ENCODE peak calls at places on chromosomes 2 and 18, in four cellular contexts. M is H9, Q is K562, L is astrocyte. G is an unnamed sample.

GRCh38 chr2:222944552-222944951 is 83.7 kb downstream of the ACSL3 start:
- DNase-seq in M (no peak), Q (no peak), L (peak), G (no peak)

GRCh38 chr18:35861367-35862114 is 110.9 kb upstream of the RMP24 start:
- DNase-seq in M (no peak), Q (no peak), L (peak), G (peak)

GRCh38 chr2:235098273-235098672 is 146.5 kb downstream of the SH3BP4 start:
- DNase-seq in M (no peak), Q (no peak), L (no peak), G (no peak)

GRCh38 chr2:36811071-36811470 is 114.6 kb downstream of the VIT start:
- DNase-seq in M (no peak), Q (no peak), L (no peak), G (no peak)

GRCh38 chr18:76405761-76406356 is 89.2 kb downstream of the ZNF516 start:
- DNase-seq in M (peak), Q (peak), L (no peak), G (no peak)

GRCh38 chr18:38052879-38053590 is 487.4 kb upstream of the CELF4 start:
- DNase-seq in M (no peak), Q (no peak), L (no peak), G (no peak)

GRCh38 chr2:164789986-164790385 is 51.6 kb downstream of the COBLL1 start:
- DNase-seq in M (no peak), Q (no peak), L (no peak), G (no peak)

GRCh38 chr2:39730685-39731302 is 48.3 kb downstream of the THUMPD2 start:
- DNase-seq in M (no peak), Q (peak), L (no peak), G (peak)

GRCh38 chr18:57819671-57820460 is 16.8 kb upstream of the ATP8B1 start:
- DNase-seq in M (no peak), Q (peak), L (peak), G (peak)

GRCh38 chr18:69636529-69637301 is 236.0 kb downstream of the DOK6 start:
- DNase-seq in M (peak), Q (no peak), L (no peak), G (no peak)

GRCh38 chr2:219058541-219059374 is 2.0 kb downstream of the IHH start:
- DNase-seq in M (peak), Q (peak), L (no peak), G (peak)

GRCh38 chr2:232325324-232326273 is 53.0 kb upstream of the ALPP start:
- DNase-seq in M (peak), Q (peak), L (no peak), G (peak)

GRCh38 chr2:193272011-193272410 is 1077.3 kb upstream of the TMEFF2 start:
- DNase-seq in M (no peak), Q (no peak), L (no peak), G (no peak)

GRCh38 chr2:68832161-68832869 is 38.9 kb downstream of the BMP10 start:
- DNase-seq in M (no peak), Q (peak), L (peak), G (no peak)

GRCh38 chr2:28687181-28687580 is 64.4 kb upstream of the PPP1CB start:
- DNase-seq in M (no peak), Q (no peak), L (no peak), G (no peak)

GRCh38 chr18:24112874-24113615 is 25.8 kb upstream of the CABYR start:
- DNase-seq in M (no peak), Q (no peak), L (peak), G (peak)

GRCh38 chr2:71499691-71500090 is 46.3 kb downstream of the DYSF start:
- DNase-seq in M (no peak), Q (no peak), L (no peak), G (no peak)

GRCh38 chr2:85132392-85132791 is 800 bp upstream of the TCF7L1 start:
- DNase-seq in M (no peak), Q (no peak), L (peak), G (no peak)

GRCh38 chr18:5424903-5425302 is 118.9 kb downstream of the EPB41L3 start:
- DNase-seq in M (no peak), Q (no peak), L (peak), G (peak)

GRCh38 chr2:27885246-27885645 is 4.9 kb downstream of the RBKS start:
- DNase-seq in M (no peak), Q (no peak), L (peak), G (no peak)

GRCh38 chr2:126656311-126657145 is 570 bp downstream of the GYPC start:
- DNase-seq in M (peak), Q (peak), L (peak), G (peak)

GRCh38 chr2:27356056-27356381 is 545 bp downstream of the GTF3C2 start:
- DNase-seq in M (no peak), Q (no peak), L (peak), G (peak)

DNA sequence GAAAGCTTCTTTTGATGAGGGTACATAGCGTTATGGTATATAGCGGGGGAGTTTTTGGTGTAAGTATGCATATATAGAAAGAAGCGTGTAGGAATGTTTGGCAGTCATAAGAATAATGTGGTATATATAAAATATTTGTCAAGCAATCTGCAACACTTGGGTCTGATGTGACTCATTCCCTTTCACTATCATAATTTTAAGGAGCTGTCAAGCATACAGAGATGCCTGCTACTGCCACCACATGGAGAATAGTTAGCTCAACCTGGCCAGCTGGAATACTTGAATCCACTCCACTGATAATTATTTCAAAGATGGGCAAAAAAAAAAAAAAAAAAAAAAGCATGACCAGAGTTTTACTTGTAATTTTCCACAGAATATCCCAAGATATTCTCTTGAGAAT is 559.8 kb upstream of the REG3G start:
- DNase-seq in M (no peak), Q (no peak), L (no peak), G (no peak)
- TF ChIP-seq CTCF in M (peak), Q (no peak), L (no peak), G (no peak)

GRCh38 chr2:72933207-72933606 is 15.9 kb downstream of the EMX1 start:
- DNase-seq in M (no peak), Q (no peak), L (no peak), G (no peak)

GRCh38 chr2:72935611-72935957 is 18.3 kb downstream of the EMX1 start:
- DNase-seq in M (no peak), Q (no peak), L (no peak), G (no peak)

GRCh38 chr2:72933646-72934151 is 16.4 kb downstream of the EMX1 start:
- DNase-seq in M (no peak), Q (no peak), L (no peak), G (no peak)

GRCh38 chr2:72936669-72937355 is 19.5 kb downstream of the EMX1 start:
- DNase-seq in M (no peak), Q (no peak), L (no peak), G (no peak)

GRCh38 chr2:72934683-72935610 is 17.6 kb downstream of the EMX1 start:
- DNase-seq in M (peak), Q (peak), L (no peak), G (no peak)
- TF ChIP-seq CTCF in M (peak), Q (peak), L (no peak), G (peak)

GRCh38 chr2:8000861-8001260 is 681.0 kb upstream of the ID2 start:
- DNase-seq in M (no peak), Q (no peak), L (no peak), G (no peak)
- TF ChIP-seq CTCF in M (peak), Q (peak), L (no peak), G (peak)

GRCh38 chr18:7272268-7273049 is 41.6 kb downstream of the LRRC30 start:
- DNase-seq in M (peak), Q (no peak), L (peak), G (peak)
- TF ChIP-seq CTCF in M (peak), Q (peak), L (peak), G (peak)

GRCh38 chr2:212005077-212005671 is 533.4 kb downstream of the ERBB4 start:
- DNase-seq in M (peak), Q (no peak), L (peak), G (peak)
- TF ChIP-seq CTCF in M (peak), Q (no peak), L (peak), G (peak)

DNA sequence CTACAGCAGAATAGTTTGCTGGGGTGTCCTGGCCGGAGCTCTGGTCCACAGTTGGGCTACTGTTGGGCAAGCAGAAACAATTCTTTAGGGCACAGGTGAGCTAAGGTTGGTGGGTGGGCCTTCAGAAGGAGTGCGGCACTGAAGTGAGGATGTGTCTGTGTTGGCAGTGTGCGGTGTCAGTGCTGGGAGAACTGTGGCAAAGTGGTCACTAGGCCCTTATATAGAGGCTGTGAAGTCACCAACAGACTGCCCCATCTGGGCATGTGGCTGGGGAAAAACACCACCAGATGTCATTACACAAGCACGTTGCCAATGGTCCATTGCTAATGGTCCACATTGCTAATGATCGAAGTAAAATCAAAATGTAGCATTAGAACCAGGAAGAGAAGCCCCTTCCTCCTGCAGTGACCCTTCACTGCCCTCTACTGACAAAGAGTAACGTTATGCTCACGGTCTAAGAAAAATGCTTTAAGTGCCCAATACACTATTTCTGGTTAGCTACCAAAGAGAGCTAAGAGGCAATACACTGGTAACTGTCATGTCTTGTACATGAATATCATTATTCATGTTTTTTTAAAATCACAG is 21.3 kb downstream of the SCN1A start:
- DNase-seq in M (peak), Q (no peak), L (no peak), G (no peak)
- TF ChIP-seq CTCF in M (peak), Q (peak), L (peak), G (peak)

GRCh38 chr18:55048892-55049291 is 89.6 kb upstream of the CCDC68 start:
- DNase-seq in M (no peak), Q (no peak), L (peak), G (peak)

GRCh38 chr18:55054591-55054990 is 95.3 kb upstream of the CCDC68 start:
- DNase-seq in M (no peak), Q (no peak), L (peak), G (no peak)

GRCh38 chr18:55053976-55054375 is 94.7 kb upstream of the CCDC68 start:
- DNase-seq in M (no peak), Q (no peak), L (peak), G (no peak)
- TF ChIP-seq CTCF in M (no peak), Q (no peak), L (no peak), G (no peak)

GRCh38 chr2:69914235-69915049 is 467 bp upstream of the MXD1 start:
- DNase-seq in M (peak), Q (peak), L (peak), G (peak)
- TF ChIP-seq CTCF in M (peak), Q (peak), L (no peak), G (peak)

G was measured in HFFc6.